ENCODE peak calls at places on chromosomes 7 and 10, in ten cellular contexts. One of them, this sample, is unnamed.

GRCh38 chr10:94279835-94280709 is 82.7 kb downstream of the NOC3L start:
- DNase-seq in breast epithelium: no peak
- DNase-seq in lung: peak
- DNase-seq in activated CD4-positive, alpha-beta T cell treated with anti-CD3 and anti-CD28 coated beads, Interleukin-2, amount 50 U/mL, for 1 hour: peak
- DNase-seq in endothelial cell: peak
- DNase-seq in fibroblast of mammary gland: peak
- DNase-seq in stimulated activated CD4-positive, alpha-beta T cell treated with anti-CD3 and anti-CD28 coated beads, Interleukin-2, amount 100 ng/mL, for 48 hours: peak
- DNase-seq in stimulated activated CD8-positive, alpha-beta memory T cell treated with anti-CD3 and anti-CD28 coated beads, Interleukin-2, amount 100 ng/mL, for 1 hour: peak
- DNase-seq in NCI-H2029 treated with DMSO at 0.1 percent for 48 hours: peak
- DNase-seq in Calu3: peak
- DNase-seq in this sample: no peak

GRCh38 chr7:107035446-107035845 is 9.1 kb upstream of the PRKAR2B start:
- DNase-seq in stimulated activated CD8-positive, alpha-beta memory T cell treated with anti-CD3 and anti-CD28 coated beads, Interleukin-2, amount 100 ng/mL, for 1 hour: no peak
- DNase-seq in endothelial cell: no peak
- DNase-seq in stimulated activated CD4-positive, alpha-beta T cell treated with anti-CD3 and anti-CD28 coated beads, Interleukin-2, amount 100 ng/mL, for 48 hours: no peak
- DNase-seq in breast epithelium: no peak
- DNase-seq in NCI-H2029 treated with DMSO at 0.1 percent for 48 hours: no peak
- DNase-seq in fibroblast of mammary gland: peak
- DNase-seq in lung: no peak
- DNase-seq in activated CD4-positive, alpha-beta T cell treated with anti-CD3 and anti-CD28 coated beads, Interleukin-2, amount 50 U/mL, for 1 hour: no peak
- DNase-seq in Calu3: no peak
- DNase-seq in this sample: no peak

GRCh38 chr10:21138769-21139324 is 241.7 kb upstream of the NEBL start:
- DNase-seq in breast epithelium: no peak
- DNase-seq in Calu3: no peak
- DNase-seq in activated CD4-positive, alpha-beta T cell treated with anti-CD3 and anti-CD28 coated beads, Interleukin-2, amount 50 U/mL, for 1 hour: no peak
- DNase-seq in stimulated activated CD4-positive, alpha-beta T cell treated with anti-CD3 and anti-CD28 coated beads, Interleukin-2, amount 100 ng/mL, for 48 hours: no peak
- DNase-seq in NCI-H2029 treated with DMSO at 0.1 percent for 48 hours: peak
- DNase-seq in fibroblast of mammary gland: peak
- DNase-seq in stimulated activated CD8-positive, alpha-beta memory T cell treated with anti-CD3 and anti-CD28 coated beads, Interleukin-2, amount 100 ng/mL, for 1 hour: no peak
- DNase-seq in lung: no peak
- DNase-seq in endothelial cell: no peak
- DNase-seq in this sample: no peak

GRCh38 chr7:127751062-127751722 is 99.2 kb downstream of the SND1 start:
- DNase-seq in activated CD4-positive, alpha-beta T cell treated with anti-CD3 and anti-CD28 coated beads, Interleukin-2, amount 50 U/mL, for 1 hour: no peak
- DNase-seq in stimulated activated CD4-positive, alpha-beta T cell treated with anti-CD3 and anti-CD28 coated beads, Interleukin-2, amount 100 ng/mL, for 48 hours: no peak
- DNase-seq in lung: no peak
- DNase-seq in stimulated activated CD8-positive, alpha-beta memory T cell treated with anti-CD3 and anti-CD28 coated beads, Interleukin-2, amount 100 ng/mL, for 1 hour: no peak
- DNase-seq in breast epithelium: no peak
- DNase-seq in endothelial cell: no peak
- DNase-seq in NCI-H2029 treated with DMSO at 0.1 percent for 48 hours: peak
- DNase-seq in Calu3: no peak
- DNase-seq in fibroblast of mammary gland: peak
- DNase-seq in this sample: peak

GRCh38 chr10:63376560-63377304 is 89.0 kb downstream of the JMJD1C start:
- DNase-seq in NCI-H2029 treated with DMSO at 0.1 percent for 48 hours: no peak
- DNase-seq in fibroblast of mammary gland: peak
- DNase-seq in lung: no peak
- DNase-seq in Calu3: no peak
- DNase-seq in breast epithelium: no peak
- DNase-seq in activated CD4-positive, alpha-beta T cell treated with anti-CD3 and anti-CD28 coated beads, Interleukin-2, amount 50 U/mL, for 1 hour: no peak
- DNase-seq in stimulated activated CD8-positive, alpha-beta memory T cell treated with anti-CD3 and anti-CD28 coated beads, Interleukin-2, amount 100 ng/mL, for 1 hour: no peak
- DNase-seq in stimulated activated CD4-positive, alpha-beta T cell treated with anti-CD3 and anti-CD28 coated beads, Interleukin-2, amount 100 ng/mL, for 48 hours: no peak
- DNase-seq in endothelial cell: no peak
- DNase-seq in this sample: no peak

GRCh38 chr7:136058561-136058960 is 81.4 kb upstream of the MTPN start:
- DNase-seq in Calu3: no peak
- DNase-seq in breast epithelium: no peak
- DNase-seq in NCI-H2029 treated with DMSO at 0.1 percent for 48 hours: no peak
- DNase-seq in endothelial cell: no peak
- DNase-seq in lung: no peak
- DNase-seq in activated CD4-positive, alpha-beta T cell treated with anti-CD3 and anti-CD28 coated beads, Interleukin-2, amount 50 U/mL, for 1 hour: no peak
- DNase-seq in stimulated activated CD8-positive, alpha-beta memory T cell treated with anti-CD3 and anti-CD28 coated beads, Interleukin-2, amount 100 ng/mL, for 1 hour: no peak
- DNase-seq in fibroblast of mammary gland: no peak
- DNase-seq in stimulated activated CD4-positive, alpha-beta T cell treated with anti-CD3 and anti-CD28 coated beads, Interleukin-2, amount 100 ng/mL, for 48 hours: no peak
- DNase-seq in this sample: no peak

GRCh38 chr10:93030409-93030808 is 30.2 kb upstream of the CYP26C1 start:
- DNase-seq in NCI-H2029 treated with DMSO at 0.1 percent for 48 hours: no peak
- DNase-seq in Calu3: no peak
- DNase-seq in stimulated activated CD4-positive, alpha-beta T cell treated with anti-CD3 and anti-CD28 coated beads, Interleukin-2, amount 100 ng/mL, for 48 hours: no peak
- DNase-seq in endothelial cell: no peak
- DNase-seq in activated CD4-positive, alpha-beta T cell treated with anti-CD3 and anti-CD28 coated beads, Interleukin-2, amount 50 U/mL, for 1 hour: no peak
- DNase-seq in lung: no peak
- DNase-seq in breast epithelium: no peak
- DNase-seq in fibroblast of mammary gland: peak
- DNase-seq in stimulated activated CD8-positive, alpha-beta memory T cell treated with anti-CD3 and anti-CD28 coated beads, Interleukin-2, amount 100 ng/mL, for 1 hour: no peak
- DNase-seq in this sample: no peak

GRCh38 chr10:79266092-79266491 is 81.2 kb upstream of the PPIF start:
- DNase-seq in fibroblast of mammary gland: peak
- DNase-seq in breast epithelium: no peak
- DNase-seq in Calu3: no peak
- DNase-seq in endothelial cell: no peak
- DNase-seq in stimulated activated CD8-positive, alpha-beta memory T cell treated with anti-CD3 and anti-CD28 coated beads, Interleukin-2, amount 100 ng/mL, for 1 hour: no peak
- DNase-seq in activated CD4-positive, alpha-beta T cell treated with anti-CD3 and anti-CD28 coated beads, Interleukin-2, amount 50 U/mL, for 1 hour: no peak
- DNase-seq in NCI-H2029 treated with DMSO at 0.1 percent for 48 hours: no peak
- DNase-seq in lung: no peak
- DNase-seq in stimulated activated CD4-positive, alpha-beta T cell treated with anti-CD3 and anti-CD28 coated beads, Interleukin-2, amount 100 ng/mL, for 48 hours: no peak
- DNase-seq in this sample: no peak

GRCh38 chr10:59006511-59007306 is 169.7 kb upstream of the PHYHIPL start:
- DNase-seq in stimulated activated CD8-positive, alpha-beta memory T cell treated with anti-CD3 and anti-CD28 coated beads, Interleukin-2, amount 100 ng/mL, for 1 hour: no peak
- DNase-seq in lung: no peak
- DNase-seq in NCI-H2029 treated with DMSO at 0.1 percent for 48 hours: no peak
- DNase-seq in endothelial cell: no peak
- DNase-seq in stimulated activated CD4-positive, alpha-beta T cell treated with anti-CD3 and anti-CD28 coated beads, Interleukin-2, amount 100 ng/mL, for 48 hours: no peak
- DNase-seq in activated CD4-positive, alpha-beta T cell treated with anti-CD3 and anti-CD28 coated beads, Interleukin-2, amount 50 U/mL, for 1 hour: no peak
- DNase-seq in fibroblast of mammary gland: peak
- DNase-seq in Calu3: peak
- DNase-seq in breast epithelium: no peak
- DNase-seq in this sample: no peak